ENCODE peak calls at places on chromosomes 16 and 17, in ten cellular contexts. S is KBM-7; M is activated T-cell treated with anti-CD3 and anti-CD28 coated beads, Interleukin-2, amount 50 U/mL, for 72 hours; V is cardiac fibroblast; G is stimulated activated CD4-positive, alpha-beta T cell treated with anti-CD3 and anti-CD28 coated beads, Interleukin-2, amount 100 ng/mL, for 48 hours; O is GM10248; T is NCI-H2029; A is naive B cell; C is A549; X is B cell. H is an unnamed sample.

GRCh38 chr17:66165537-66166123 is 26.3 kb downstream of the CEP112 start:
- DNase-seq in S (peak; percentile 48), M (no peak), V (peak; percentile 79), G (no peak), O (peak; percentile 44), T (peak; percentile 12), A (peak; percentile 21), C (peak; percentile 72), X (peak; percentile 33), H (no peak)

GRCh38 chr16:50548659-50549560 is 714 bp downstream of the NKD1 start:
- DNase-seq in S (no peak), M (no peak), V (peak; percentile 10), G (no peak), O (no peak), T (no peak), A (no peak), C (no peak), X (peak; percentile 44), H (no peak)

GRCh38 chr16:64455275-64455674 is 666.6 kb downstream of the CDH11 start:
- DNase-seq in S (no peak), M (no peak), V (peak; percentile 60), G (no peak), O (no peak), T (no peak), A (no peak), C (no peak), X (no peak), H (no peak)

GRCh38 chr17:77427471-77427991 is 286.8 kb downstream of the SEC14L1 start:
- DNase-seq in S (no peak), M (no peak), V (peak; percentile 84), G (no peak), O (no peak), T (no peak), A (no peak), C (peak; percentile 61), X (no peak), H (no peak)

GRCh38 chr16:4293181-4293716 is 20.4 kb upstream of the TFAP4 start:
- DNase-seq in S (no peak), M (no peak), V (no peak), G (no peak), O (no peak), T (no peak), A (no peak), C (no peak), X (no peak), H (no peak)

GRCh38 chr16:50584033-50584722 is 36.0 kb downstream of the NKD1 start:
- DNase-seq in S (peak; percentile 77), M (no peak), V (no peak), G (no peak), O (peak; percentile 58), T (no peak), A (peak; percentile 12), C (no peak), X (no peak), H (peak; percentile 20)

GRCh38 chr17:81685108-81685507 is 1.3 kb downstream of the HGS start:
- DNase-seq in S (no peak), M (peak; percentile 66), V (peak; percentile 23), G (no peak), O (no peak), T (no peak), A (no peak), C (no peak), X (no peak), H (peak; percentile 66)

GRCh38 chr16:19095699-19096098 is 18.1 kb upstream of the ITPRIPL2 start:
- DNase-seq in S (no peak), M (no peak), V (no peak), G (no peak), O (peak; percentile 59), T (no peak), A (no peak), C (peak; percentile 38), X (no peak), H (no peak)

GRCh38 chr16:85479972-85480726 is 133.0 kb upstream of the GSE1 start:
- DNase-seq in S (peak; percentile 66), M (no peak), V (no peak), G (no peak), O (peak; percentile 86), T (no peak), A (peak; percentile 55), C (peak; percentile 67), X (peak; percentile 87), H (peak; percentile 27)